ENCODE peak calls at places on chromosome 10, in five cellular contexts. E, S, Y, R and D are unnamed samples.

GRCh38 chr10:52064084-52064845 is 249.8 kb upstream of the DKK1 start:
- DNase-seq in E (no peak), S (no peak), Y (no peak), R (no peak), D (no peak)

GRCh38 chr10:49750546-49750945 is 11.6 kb downstream of the OGDHL start:
- DNase-seq in E (no peak), S (no peak), Y (no peak), R (no peak), D (no peak)

GRCh38 chr10:106560925-106561640 is 603.4 kb downstream of the SORCS1 start:
- DNase-seq in E (peak; percentile 83), S (no peak), Y (no peak), R (no peak), D (no peak)

GRCh38 chr10:126398924-126399323 is 10.6 kb upstream of the ADAM12 start:
- DNase-seq in E (no peak), S (no peak), Y (no peak), R (no peak), D (no peak)

GRCh38 chr10:843703-844102 is 87.8 kb downstream of the LARP4B start:
- DNase-seq in E (no peak), S (no peak), Y (no peak), R (no peak), D (no peak)

GRCh38 chr10:96431211-96431970 is 72.6 kb upstream of the OPALIN start:
- DNase-seq in E (no peak), S (no peak), Y (no peak), R (no peak), D (no peak)

GRCh38 chr10:12975266-12975665 is 26.2 kb downstream of the CCDC3 start:
- DNase-seq in E (no peak), S (no peak), Y (no peak), R (no peak), D (no peak)

GRCh38 chr10:48602401-48603135 is 2.3 kb downstream of the ARHGAP22 start:
- DNase-seq in E (peak; percentile 43), S (no peak), Y (no peak), R (no peak), D (no peak)

GRCh38 chr10:114518401-114519305 is 114.4 kb upstream of the AFAP1L2 start:
- DNase-seq in E (no peak), S (no peak), Y (no peak), R (no peak), D (no peak)

GRCh38 chr10:60031664-60032063 is 125.3 kb upstream of the CCDC6 start:
- DNase-seq in E (no peak), S (no peak), Y (no peak), R (no peak), D (no peak)

GRCh38 chr10:117007080-117007479 is 2.1 kb upstream of the SHTN1 start:
- DNase-seq in E (peak; percentile 84), S (no peak), Y (no peak), R (no peak), D (no peak)

GRCh38 chr10:18880530-18880929 is 168.1 kb upstream of the MALRD1 start:
- DNase-seq in E (no peak), S (no peak), Y (no peak), R (no peak), D (no peak)

GRCh38 chr10:7464703-7465102 is 53.9 kb upstream of the SFMBT2 start:
- DNase-seq in E (no peak), S (no peak), Y (no peak), R (no peak), D (no peak)

GRCh38 chr10:60646966-60647796 is 131.1 kb upstream of the CDK1 start:
- DNase-seq in E (peak; percentile 28), S (peak; percentile 32), Y (no peak), R (peak; percentile 46), D (no peak)

GRCh38 chr10:124185074-124185473 is 91.7 kb upstream of the CHST15 start:
- DNase-seq in E (no peak), S (no peak), Y (no peak), R (no peak), D (no peak)

GRCh38 chr10:103969857-103970627 is 3.1 kb downstream of the SLK start:
- DNase-seq in E (no peak), S (no peak), Y (no peak), R (no peak), D (no peak)

GRCh38 chr10:130044067-130045061 is 66.3 kb downstream of the C10orf143 start:
- DNase-seq in E (no peak), S (no peak), Y (no peak), R (no peak), D (no peak)

GRCh38 chr10:129098517-129098916 is 368.5 kb upstream of the MGMT start:
- DNase-seq in E (no peak), S (no peak), Y (no peak), R (no peak), D (no peak)

GRCh38 chr10:123804716-123805115 is 86.9 kb downstream of the CPXM2 start:
- DNase-seq in E (no peak), S (no peak), Y (no peak), R (no peak), D (no peak)

GRCh38 chr10:15585303-15585715 is 134.4 kb downstream of the ITGA8 start:
- DNase-seq in E (peak; percentile 33), S (no peak), Y (peak; percentile 26), R (peak; percentile 55), D (peak; percentile 24)

GRCh38 chr10:22824520-22824919 is 103.3 kb upstream of the ARMC3 start:
- DNase-seq in E (no peak), S (no peak), Y (no peak), R (no peak), D (no peak)

GRCh38 chr10:59606551-59606961 is 103.1 kb downstream of the SLC16A9 start:
- DNase-seq in E (peak; percentile 44), S (no peak), Y (no peak), R (peak; percentile 50), D (no peak)

GRCh38 chr10:35270100-35270499 is 66.2 kb upstream of the CCNY start:
- DNase-seq in E (no peak), S (no peak), Y (no peak), R (no peak), D (no peak)